ENCODE peak calls at places on chromosomes 2 and 18, in four cellular contexts. G is A549, S is GM12878, Z is K562. M is an unnamed sample.

GRCh38 chr2:206289391-206289790 is 14.9 kb downstream of the ZDBF2 start:
- DNase-seq in G (no peak), S (no peak), Z (no peak), M (no peak)

GRCh38 chr18:14075196-14075595 is 57.0 kb downstream of the ZNF519 start:
- DNase-seq in G (no peak), Z (no peak), S (no peak), M (no peak)

GRCh38 chr2:118857677-118858484 is 10.4 kb upstream of the EN1 start:
- DNase-seq in G (no peak), S (no peak), Z (no peak), M (no peak)

GRCh38 chr2:113227698-113228097 is 51.0 kb downstream of the PAX8 start:
- DNase-seq in Z (no peak), S (no peak), G (no peak), M (no peak)

GRCh38 chr2:127388423-127389164 is 819 bp upstream of the MAP3K2 start:
- DNase-seq in S (no peak), Z (no peak), G (no peak), M (no peak)

GRCh38 chr2:198863655-198864054 is 594.1 kb downstream of the SATB2 start:
- DNase-seq in S (no peak), Z (no peak), G (no peak), M (no peak)

GRCh38 chr2:232268631-232269030 is 109.9 kb upstream of the ALPP start:
- DNase-seq in Z (no peak), S (no peak), G (no peak), M (no peak)

GRCh38 chr2:152613235-152613634 is 104.0 kb downstream of the PRPF40A start:
- DNase-seq in S (no peak), G (no peak), Z (no peak), M (no peak)

GRCh38 chr2:28269019-28269784 is 123.5 kb upstream of the FOSL2 start:
- DNase-seq in G (peak), Z (peak), S (no peak), M (peak)

GRCh38 chr2:18750662-18751554 is 161.5 kb upstream of the NT5C1B start:
- DNase-seq in G (no peak), Z (no peak), S (no peak), M (no peak)

GRCh38 chr2:143433158-143433557 is 303.9 kb downstream of the ARHGAP15 start:
- DNase-seq in G (no peak), Z (no peak), S (no peak), M (peak)

GRCh38 chr2:196925445-196925767 is 1.1 kb downstream of the PGAP1 start:
- DNase-seq in Z (no peak), S (no peak), G (no peak), M (peak)

GRCh38 chr2:195322324-195322723 is 334.7 kb upstream of the SLC39A10 start:
- DNase-seq in G (peak), Z (no peak), S (no peak), M (peak)

GRCh38 chr2:143717053-143717452 is 587.8 kb downstream of the ARHGAP15 start:
- DNase-seq in S (no peak), Z (no peak), G (no peak), M (peak)

GRCh38 chr2:239252433-239253200 is 148.2 kb downstream of the HDAC4 start:
- DNase-seq in Z (no peak), S (no peak), G (no peak), M (no peak)

DNA sequence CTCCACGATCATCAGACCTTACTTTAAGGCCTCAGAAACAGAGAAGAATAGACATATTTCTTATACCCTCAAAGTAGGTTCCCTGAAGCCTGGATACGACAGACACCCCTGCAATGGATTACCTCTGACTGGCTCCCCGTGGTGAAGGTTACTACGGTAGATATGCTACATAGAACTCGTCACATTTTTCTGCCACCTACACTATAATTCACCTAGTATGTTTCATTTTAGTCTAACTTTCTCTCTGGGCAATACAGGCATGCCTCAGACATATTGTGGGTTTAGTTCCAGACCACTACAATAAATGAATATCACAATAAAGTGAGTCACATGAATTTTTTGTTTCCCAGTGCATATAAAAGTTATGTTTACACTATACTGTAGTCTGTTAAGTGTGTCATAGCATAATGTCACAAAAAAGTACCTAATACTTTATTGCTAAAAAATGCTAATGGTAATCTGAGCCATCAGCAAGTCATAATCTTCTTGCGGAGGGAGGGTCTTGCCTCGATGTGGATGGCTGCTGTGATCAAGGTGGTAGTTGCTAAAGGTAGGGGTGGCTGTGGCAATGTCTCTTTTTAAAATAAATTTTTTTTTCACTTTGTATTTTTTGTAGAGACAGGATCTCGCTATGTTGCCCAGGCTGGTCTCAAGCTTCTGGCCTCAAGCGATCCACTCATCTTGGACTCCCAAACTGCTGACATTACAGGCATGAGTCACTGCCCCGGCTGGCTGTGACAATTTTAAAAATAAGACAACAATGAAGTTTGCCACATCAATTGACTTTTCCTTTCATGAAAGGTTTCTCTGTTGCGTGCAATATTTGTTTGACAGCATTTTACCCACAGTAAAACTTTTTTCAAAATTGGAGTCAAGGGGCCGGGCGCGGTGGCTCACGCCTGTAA is 64.6 kb downstream of the TGIF1 start:
- DNase-seq in G (no peak), Z (no peak), S (no peak), M (no peak)
- TF ChIP-seq RCOR1 in G (no peak), Z (no peak), S (no peak), M (no peak)

GRCh38 chr2:209666296-209666695 is 105.3 kb upstream of the UNC80 start:
- DNase-seq in Z (no peak), G (no peak), S (no peak), M (no peak)

GRCh38 chr2:209662091-209662490 is 109.5 kb upstream of the UNC80 start:
- DNase-seq in Z (no peak), G (no peak), S (no peak), M (no peak)

GRCh38 chr2:209663149-209663548 is 108.5 kb upstream of the UNC80 start:
- DNase-seq in G (no peak), S (no peak), Z (no peak), M (peak)

GRCh38 chr2:209661286-209661685 is 110.3 kb upstream of the UNC80 start:
- DNase-seq in S (no peak), G (no peak), Z (no peak), M (peak)

DNA sequence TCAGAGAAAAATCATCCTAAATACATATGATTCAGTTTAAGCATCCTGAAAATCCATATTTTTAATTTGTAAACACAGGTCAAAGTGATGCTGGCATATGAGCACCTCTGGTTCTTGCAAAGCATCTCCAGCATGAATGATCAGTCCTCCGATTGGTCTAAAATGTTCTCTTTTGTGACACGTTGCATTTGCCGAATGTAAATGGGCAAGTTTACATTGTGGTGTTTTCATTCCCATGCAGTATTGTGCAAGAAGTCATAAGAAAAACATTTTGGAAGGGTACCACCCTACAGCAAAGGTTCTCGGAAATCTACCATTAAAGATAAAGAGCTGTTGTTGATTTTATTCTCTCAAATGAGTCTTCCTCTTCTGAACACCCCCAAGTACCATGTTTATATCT is 108.0 kb upstream of the UNC80 start:
- DNase-seq in Z (no peak), G (no peak), S (no peak), M (no peak)
- TF ChIP-seq CHD2 in Z (no peak), G (no peak), S (no peak), M (no peak)

DNA sequence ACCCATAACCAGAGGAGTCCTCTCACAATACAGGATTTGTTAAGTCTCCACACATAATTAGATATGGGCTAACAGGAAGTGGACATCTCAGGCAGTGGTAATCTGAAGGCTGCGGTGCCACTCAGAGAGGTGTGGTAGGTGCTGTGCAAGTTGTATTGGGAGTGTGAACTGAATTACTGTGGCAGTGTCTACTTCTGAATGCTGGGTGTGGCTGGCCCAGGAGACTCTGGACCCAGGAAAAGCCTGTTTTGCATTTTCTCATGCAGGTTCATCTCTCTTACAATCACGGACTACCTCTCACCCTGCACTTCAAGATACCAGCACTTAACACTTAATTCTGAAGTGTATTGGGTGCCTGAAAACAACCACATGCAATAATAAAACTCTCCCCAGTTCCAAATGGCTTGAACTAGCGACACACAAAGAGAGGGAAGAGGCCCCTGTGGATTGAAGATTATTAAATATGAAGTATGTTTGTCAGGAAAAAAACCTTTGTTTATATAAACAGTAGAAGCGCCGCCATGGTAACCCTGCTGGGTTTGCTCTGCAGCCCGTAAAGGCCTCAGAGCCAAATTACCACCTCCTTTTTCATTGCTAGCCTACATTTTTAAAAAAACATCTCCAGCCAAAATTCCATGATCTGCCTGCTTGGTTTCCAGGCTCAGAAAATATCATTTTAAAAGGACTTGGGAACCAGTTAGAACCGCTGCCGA is 77.5 kb downstream of the GFPT1 start:
- DNase-seq in S (no peak), Z (peak), G (peak), M (peak)
- TF ChIP-seq RCOR1 in S (no peak), Z (no peak), G (no peak), M (no peak)

GRCh38 chr2:84970956-84971798 is at the start of gene KCMF1:
- DNase-seq in S (no peak), Z (peak), G (peak), M (peak)
- TF ChIP-seq CHD2 in S (no peak), Z (no peak), G (no peak), M (no peak)

GRCh38 chr2:64743739-64744330 is 90.1 kb upstream of the SERTAD2 start:
- DNase-seq in G (no peak), S (no peak), Z (no peak), M (no peak)

GRCh38 chr2:64742678-64743077 is 89.0 kb upstream of the SERTAD2 start:
- DNase-seq in Z (no peak), G (no peak), S (no peak), M (no peak)

GRCh38 chr2:64737547-64737946 is 83.8 kb upstream of the SERTAD2 start:
- DNase-seq in Z (no peak), S (peak), G (no peak), M (no peak)

GRCh38 chr2:64735504-64735903 is 81.8 kb upstream of the SERTAD2 start:
- DNase-seq in S (no peak), G (no peak), Z (no peak), M (no peak)

DNA sequence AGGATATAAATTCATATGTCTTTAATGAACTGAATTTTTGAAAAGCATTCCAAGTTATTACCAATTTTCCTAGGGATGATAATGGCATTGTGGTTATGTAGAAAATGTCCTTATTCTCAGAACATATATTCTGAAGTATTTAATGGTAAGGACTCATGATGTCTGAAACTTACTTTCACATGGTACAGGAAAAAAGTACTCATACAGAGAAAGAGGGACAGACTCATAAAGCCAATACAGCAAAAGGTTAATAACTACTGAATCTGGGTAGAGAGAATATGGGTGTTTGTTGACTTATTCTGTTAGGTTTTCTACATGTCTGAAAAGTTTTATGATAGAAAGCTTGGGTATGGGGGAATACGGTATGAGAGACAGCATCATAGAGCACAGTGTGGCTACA is 84.3 kb upstream of the SERTAD2 start:
- DNase-seq in Z (no peak), S (no peak), G (no peak), M (no peak)
- TF ChIP-seq RCOR1 in Z (no peak), S (no peak), G (no peak), M (no peak)

GRCh38 chr2:180472133-180472532 is 465.0 kb upstream of the CWC22 start:
- DNase-seq in S (no peak), Z (no peak), G (no peak), M (no peak)
- TF ChIP-seq CHD2 in S (no peak), Z (no peak), G (no peak), M (no peak)

GRCh38 chr18:27969206-27969605 is 207.7 kb downstream of the CDH2 start:
- DNase-seq in G (no peak), S (no peak), Z (no peak), M (no peak)
- TF ChIP-seq RCOR1 in G (no peak), S (no peak), Z (no peak), M (no peak)

DNA sequence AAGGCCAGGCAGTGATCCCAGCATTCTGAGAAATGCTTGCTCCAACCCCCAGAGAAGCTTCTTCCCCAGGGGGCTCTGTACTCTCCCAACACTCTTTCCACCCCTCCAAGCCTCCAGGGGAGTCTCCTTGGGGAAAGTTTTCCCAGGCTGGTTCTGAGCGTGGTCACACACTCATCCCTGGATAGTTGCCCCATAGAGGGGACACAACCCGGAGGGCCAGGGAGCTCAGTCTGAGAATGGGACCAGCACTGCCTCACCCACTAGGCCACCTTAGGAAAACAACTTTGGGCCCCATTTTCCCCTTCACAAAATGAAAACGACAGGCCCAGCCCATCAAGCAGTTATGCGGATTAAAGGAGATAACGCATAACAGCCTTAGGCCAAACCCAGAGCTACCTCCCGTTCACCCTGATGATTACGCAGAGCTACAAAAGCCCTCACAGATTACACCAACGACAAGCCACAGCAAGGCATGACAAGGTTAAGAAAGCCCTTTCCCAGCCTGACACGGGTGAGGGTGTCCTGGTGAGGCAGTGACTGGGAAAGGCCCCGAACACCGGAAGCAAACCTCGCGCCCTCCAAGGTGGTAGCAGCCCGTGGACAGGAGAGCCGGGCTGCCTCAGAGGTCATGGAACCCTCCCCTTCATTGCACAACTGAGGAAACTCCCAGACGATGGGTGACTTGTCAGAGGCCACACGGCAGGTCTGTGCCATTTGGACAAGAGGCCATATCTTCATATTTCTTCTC is 16.9 kb upstream of the ASPRV1 start:
- DNase-seq in S (no peak), Z (peak), G (no peak), M (no peak)
- TF ChIP-seq CHD2 in S (no peak), Z (no peak), G (no peak), M (no peak)

GRCh38 chr2:73259704-73260337 is 24.5 kb downstream of the FBXO41 start:
- DNase-seq in G (no peak), S (no peak), Z (no peak), M (no peak)
- TF ChIP-seq RCOR1 in G (no peak), S (no peak), Z (no peak), M (no peak)

GRCh38 chr2:5673148-5673860 is 18.9 kb upstream of the SOX11 start:
- DNase-seq in Z (no peak), G (no peak), S (no peak), M (peak)

GRCh38 chr2:5677133-5677532 is 15.1 kb upstream of the SOX11 start:
- DNase-seq in G (no peak), S (no peak), Z (no peak), M (no peak)

GRCh38 chr2:5672749-5673147 is 19.4 kb upstream of the SOX11 start:
- DNase-seq in G (no peak), S (no peak), Z (no peak), M (no peak)

GRCh38 chr2:5668682-5669267 is 23.4 kb upstream of the SOX11 start:
- DNase-seq in G (no peak), S (no peak), Z (no peak), M (peak)

DNA sequence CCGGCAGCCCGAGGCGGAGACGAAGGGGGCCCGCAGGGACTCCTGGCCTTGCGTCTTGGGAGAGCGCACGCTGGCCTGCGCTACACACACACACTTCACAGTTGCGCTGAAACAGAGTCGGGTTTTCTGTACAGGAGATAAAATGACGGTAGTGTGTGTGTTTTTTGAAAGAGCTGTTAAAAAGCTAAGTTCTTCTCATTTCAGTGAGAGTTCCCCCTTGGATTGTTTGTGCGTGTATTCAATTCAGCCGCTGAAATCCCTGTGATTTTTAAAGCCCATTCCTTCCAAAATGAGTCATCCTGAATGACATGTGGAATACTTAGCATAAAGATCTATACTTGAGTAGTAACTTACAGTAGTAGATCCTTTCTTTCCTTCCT is 18.3 kb upstream of the SOX11 start:
- DNase-seq in S (no peak), G (no peak), Z (no peak), M (no peak)
- TF ChIP-seq CHD2 in S (no peak), G (no peak), Z (no peak), M (no peak)